ENCODE peak calls at places on chromosomes 1 and 21, in four cellular contexts. One of them, this sample, is unnamed.

GRCh38 chr21:26837539-26837938 is 7.7 kb downstream of the ADAMTS1 start:
- DNase-seq in CD8-positive, alpha-beta T cell: no peak
- DNase-seq in fibroblast of lung: peak; percentile 19
- DNase-seq in lower lobe of right lung: no peak
- DNase-seq in this sample: no peak

GRCh38 chr1:17826165-17826488 is 71.0 kb downstream of the ACTL8 start:
- DNase-seq in lower lobe of right lung: peak; percentile 58
- DNase-seq in CD8-positive, alpha-beta T cell: no peak
- DNase-seq in fibroblast of lung: peak; percentile 34
- DNase-seq in this sample: peak; percentile 48

GRCh38 chr1:236997361-236997760 is 6.9 kb downstream of the MT1HL1 start:
- DNase-seq in lower lobe of right lung: no peak
- DNase-seq in CD8-positive, alpha-beta T cell: no peak
- DNase-seq in fibroblast of lung: no peak
- DNase-seq in this sample: no peak

GRCh38 chr21:15604424-15604823 is 125.4 kb upstream of the USP25 start:
- DNase-seq in lower lobe of right lung: no peak
- DNase-seq in CD8-positive, alpha-beta T cell: no peak
- DNase-seq in fibroblast of lung: peak; percentile 68
- DNase-seq in this sample: no peak

GRCh38 chr1:245810789-245811337 is 656.1 kb downstream of the KIF26B start:
- DNase-seq in fibroblast of lung: no peak
- DNase-seq in lower lobe of right lung: no peak
- DNase-seq in CD8-positive, alpha-beta T cell: no peak
- DNase-seq in this sample: peak; percentile 61

GRCh38 chr1:59750612-59751395 is 63.9 kb upstream of the HOOK1 start:
- DNase-seq in lower lobe of right lung: peak; percentile 61
- DNase-seq in CD8-positive, alpha-beta T cell: no peak
- DNase-seq in fibroblast of lung: peak; percentile 93
- DNase-seq in this sample: peak; percentile 71

GRCh38 chr1:152735648-152736047 is 22.2 kb upstream of the KPRP start:
- DNase-seq in fibroblast of lung: no peak
- DNase-seq in lower lobe of right lung: no peak
- DNase-seq in CD8-positive, alpha-beta T cell: no peak
- DNase-seq in this sample: no peak

GRCh38 chr1:186531561-186532165 is 70.7 kb upstream of the PDC start:
- DNase-seq in fibroblast of lung: no peak
- DNase-seq in lower lobe of right lung: no peak
- DNase-seq in CD8-positive, alpha-beta T cell: no peak
- DNase-seq in this sample: no peak

GRCh38 chr1:3275471-3276340 is 178.8 kb upstream of the ARHGEF16 start:
- DNase-seq in lower lobe of right lung: no peak
- DNase-seq in fibroblast of lung: no peak
- DNase-seq in CD8-positive, alpha-beta T cell: no peak
- DNase-seq in this sample: no peak

DNA sequence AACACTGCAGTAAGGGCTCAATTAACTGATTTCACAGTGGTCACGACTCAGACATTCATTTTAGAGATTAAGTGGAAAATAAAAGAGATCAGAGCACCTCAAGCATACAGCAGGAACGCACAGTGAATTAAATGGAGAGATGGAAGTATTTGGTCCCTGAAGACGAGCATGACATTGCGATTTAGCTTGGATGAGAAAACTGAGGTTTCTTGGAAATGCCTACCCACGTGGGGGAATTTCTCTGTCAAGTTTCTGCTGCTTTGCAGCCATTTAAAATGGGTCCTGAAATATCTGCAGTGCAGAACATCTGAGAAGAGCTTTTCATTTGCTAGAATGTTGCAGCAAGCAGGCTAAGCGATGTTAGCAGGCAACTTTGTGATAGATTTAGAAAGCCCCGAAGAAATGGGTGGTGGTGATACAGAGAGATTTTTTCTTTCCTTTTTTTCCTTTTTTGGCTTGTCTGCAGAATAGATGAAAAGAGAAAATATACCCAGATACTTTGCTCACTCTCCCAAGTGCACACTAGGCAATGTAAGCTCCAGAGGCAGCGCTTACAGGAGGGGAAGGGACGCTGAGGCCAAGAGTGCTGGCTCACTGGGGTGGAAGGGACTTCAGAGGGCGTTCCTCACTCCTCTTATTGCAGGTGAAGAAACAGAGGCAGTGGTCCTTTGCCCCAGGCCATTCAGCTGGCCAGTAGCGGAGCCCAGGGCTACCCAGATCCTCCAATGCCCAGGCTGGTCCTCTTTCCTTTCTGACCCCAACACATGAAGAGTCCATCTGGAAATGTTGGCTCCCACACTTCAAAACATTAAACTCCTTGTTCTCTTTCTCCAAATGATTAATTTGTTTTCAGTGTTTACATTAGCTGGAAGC is 257.9 kb downstream of the KCNJ6 start:
- DNase-seq in fibroblast of lung: no peak
- DNase-seq in lower lobe of right lung: no peak
- DNase-seq in CD8-positive, alpha-beta T cell: no peak
- DNase-seq in this sample: no peak
- H3K27ac ChIP-seq in fibroblast of lung: no peak overlapping the region
- H3K27ac ChIP-seq in lower lobe of right lung: peak overlapping the region; percentile 67
- H3K27ac ChIP-seq in CD8-positive, alpha-beta T cell: no peak overlapping the region
- H3K27ac ChIP-seq in this sample: no peak overlapping the region

GRCh38 chr21:45579383-45580180 is 37.3 kb upstream of the SLC19A1 start:
- DNase-seq in lower lobe of right lung: peak; percentile 32
- DNase-seq in CD8-positive, alpha-beta T cell: no peak
- DNase-seq in fibroblast of lung: no peak
- DNase-seq in this sample: no peak
- H3K27ac ChIP-seq in lower lobe of right lung: no peak overlapping the region
- H3K27ac ChIP-seq in CD8-positive, alpha-beta T cell: no peak overlapping the region
- H3K27ac ChIP-seq in fibroblast of lung: no peak overlapping the region
- H3K27ac ChIP-seq in this sample: no peak overlapping the region

GRCh38 chr1:94955767-94956632 is 29.1 kb upstream of the CNN3 start:
- DNase-seq in CD8-positive, alpha-beta T cell: no peak
- DNase-seq in lower lobe of right lung: no peak
- DNase-seq in fibroblast of lung: peak; percentile 48
- DNase-seq in this sample: peak; percentile 34
- H3K27ac ChIP-seq in CD8-positive, alpha-beta T cell: no peak overlapping the region
- H3K27ac ChIP-seq in lower lobe of right lung: no peak overlapping the region
- H3K27ac ChIP-seq in fibroblast of lung: no peak overlapping the region
- H3K27ac ChIP-seq in this sample: peak overlapping the region; percentile 79

DNA sequence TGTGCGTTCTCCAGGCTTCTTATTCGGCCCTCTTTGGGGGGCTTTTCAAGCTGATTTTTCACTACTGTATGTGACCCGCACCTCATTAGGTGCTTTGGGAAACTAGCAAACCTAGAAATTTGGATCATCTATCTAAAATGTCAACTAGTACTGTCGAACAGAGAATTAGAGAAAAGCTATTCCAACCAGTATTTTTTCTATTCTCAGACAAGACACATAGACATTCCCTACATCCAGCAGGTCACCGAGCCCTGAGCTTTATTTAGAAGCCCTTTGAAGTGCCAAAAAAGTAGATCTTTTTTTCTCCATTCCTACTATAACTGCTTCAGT is 301 bp upstream of the SSR2 start:
- DNase-seq in lower lobe of right lung: no peak
- DNase-seq in fibroblast of lung: no peak
- DNase-seq in CD8-positive, alpha-beta T cell: no peak
- DNase-seq in this sample: no peak
- H3K27ac ChIP-seq in lower lobe of right lung: peak overlapping the region; percentile 91
- H3K27ac ChIP-seq in fibroblast of lung: no peak overlapping the region
- H3K27ac ChIP-seq in CD8-positive, alpha-beta T cell: peak overlapping the region; percentile 64
- H3K27ac ChIP-seq in this sample: no peak overlapping the region

DNA sequence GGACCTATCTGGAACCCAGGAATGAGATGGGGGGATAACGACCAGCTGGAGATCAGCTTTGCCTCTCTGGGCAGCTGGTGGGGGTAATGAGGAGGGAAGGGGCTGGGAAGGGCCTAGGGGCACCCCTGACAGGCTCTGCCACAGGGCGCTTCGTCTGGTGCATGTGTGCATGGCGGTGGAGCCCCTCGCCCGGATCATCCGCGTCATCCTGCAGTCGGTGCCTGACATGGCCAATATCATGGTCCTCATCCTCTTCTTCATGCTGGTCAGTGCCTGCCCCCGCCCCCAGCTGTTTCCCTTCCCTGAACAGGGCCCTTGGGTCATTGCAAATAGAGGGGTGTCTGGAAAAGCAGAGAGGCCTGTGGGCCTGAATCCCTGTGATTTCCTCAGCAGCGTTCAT is 7.4 kb downstream of the CATSPER4 start:
- DNase-seq in CD8-positive, alpha-beta T cell: no peak
- DNase-seq in lower lobe of right lung: no peak
- DNase-seq in fibroblast of lung: no peak
- DNase-seq in this sample: no peak
- H3K27ac ChIP-seq in CD8-positive, alpha-beta T cell: no peak overlapping the region
- H3K27ac ChIP-seq in lower lobe of right lung: no peak overlapping the region
- H3K27ac ChIP-seq in fibroblast of lung: no peak overlapping the region
- H3K27ac ChIP-seq in this sample: no peak overlapping the region